ENCODE peak calls at places on chromosomes 4 and X, in eight cellular contexts. S, T, D, B, P, U, R and Y are unnamed samples. For H3K36me3, the result is how much of the 10 kb centered on the place peaks cover.

GRCh38 chr4:95415346-95415771 is 133.4 kb downstream of the UNC5C start:
- DNase-seq in B (no peak), R (no peak), D (no peak), P (no peak), S (no peak), T (no peak), U (peak), Y (no peak)

GRCh38 chrX:11257711-11258110 is 35.5 kb upstream of the AMELX start:
- DNase-seq in R (no peak), B (peak), D (no peak), S (no peak), T (no peak), P (no peak), U (no peak), Y (no peak)

GRCh38 chr4:112099701-112100289 is 45.5 kb upstream of the FAM241A start:
- DNase-seq in U (peak), P (no peak), S (no peak), R (no peak), T (peak), B (peak), D (peak), Y (no peak)

GRCh38 chr4:99300934-99301333 is 10.1 kb upstream of the ADH1A start:
- DNase-seq in B (no peak), R (no peak), D (no peak), P (peak), T (no peak), S (peak), U (peak), Y (peak)

GRCh38 chr4:158599150-158599549 is 72.5 kb downstream of the C4orf46 start:
- DNase-seq in S (no peak), R (no peak), U (no peak), P (no peak), B (no peak), T (no peak), D (no peak), Y (no peak)

GRCh38 chr4:36079666-36080065 is 164.6 kb downstream of the ARAP2 start:
- DNase-seq in U (no peak), S (no peak), D (no peak), B (no peak), R (no peak), T (no peak), P (no peak), Y (no peak)

GRCh38 chr4:76377922-76378321 is 43.0 kb downstream of the CCDC158 start:
- DNase-seq in S (no peak), P (peak), D (peak), T (peak), B (peak), U (peak), R (no peak), Y (no peak)

GRCh38 chrX:140733766-140734342 is 24.3 kb downstream of the LINC00632 start:
- DNase-seq in S (no peak), T (peak), P (no peak), D (no peak), R (no peak), B (peak), U (peak), Y (no peak)

GRCh38 chrX:116198810-116199209 is 28.3 kb downstream of the AGTR2 start:
- DNase-seq in U (no peak), S (no peak), B (peak), D (no peak), R (no peak), T (peak), P (no peak), Y (no peak)

GRCh38 chr4:94472056-94472826 is 20.5 kb downstream of the PDLIM5 start:
- DNase-seq in R (no peak), T (no peak), B (no peak), D (no peak), P (no peak), S (no peak), U (peak), Y (no peak)

GRCh38 chrX:49058794-49059193 is at the start of gene CCDC120:
- DNase-seq in S (no peak), R (no peak), B (no peak), D (no peak), P (peak), U (no peak), T (peak), Y (no peak)

GRCh38 chrX:30302957-30303356 is 6.2 kb downstream of the NR0B1 start:
- DNase-seq in U (no peak), B (peak), D (no peak), S (no peak), T (peak), P (no peak), R (no peak), Y (no peak)

GRCh38 chr4:152063301-152064235 is 302.8 kb upstream of the GATB start:
- DNase-seq in T (no peak), U (peak), B (no peak), D (no peak), R (no peak), P (no peak), S (no peak), Y (no peak)

GRCh38 chr4:7384003-7384928 is 50.5 kb downstream of the PSAPL1 start:
- DNase-seq in D (no peak), S (peak), B (no peak), U (no peak), T (peak), R (no peak), P (peak), Y (no peak)
- H3K36me3 ChIP-seq in D (under half), S (under half), B (under half), U (under half), T (under half), R (under half), P (under half), Y (under half)

DNA sequence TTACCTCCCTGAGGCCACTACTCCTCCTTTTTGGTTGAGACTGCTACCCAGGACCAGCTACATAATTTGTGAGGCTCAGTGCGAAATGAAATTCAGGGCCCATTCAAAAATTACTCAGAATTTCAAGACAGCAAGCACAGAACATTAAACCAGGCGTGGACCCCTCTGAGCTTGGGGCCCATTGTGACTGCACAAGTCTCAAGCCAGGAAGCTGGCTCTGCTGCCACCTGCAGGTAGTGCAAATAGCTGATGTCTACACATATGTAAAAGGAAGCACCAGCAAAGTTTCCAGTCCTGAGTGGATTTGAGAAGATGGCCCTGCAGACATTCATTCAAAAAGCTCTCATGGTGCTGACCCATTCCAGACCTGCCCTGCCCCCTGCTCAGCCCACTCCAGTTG is 213.4 kb upstream of the LNX1 start:
- DNase-seq in D (peak), B (peak), P (peak), S (no peak), T (peak), U (no peak), R (no peak), Y (no peak)
- TF ChIP-seq CTCF in D (peak), B (peak), P (peak), S (peak), T (peak), U (no peak), R (peak), Y (peak)

GRCh38 chr4:109942292-109942926 is 29.7 kb downstream of the EGF start:
- DNase-seq in P (no peak), S (no peak), T (no peak), D (no peak), U (no peak), B (no peak), R (no peak), Y (no peak)
- H3K36me3 ChIP-seq in P (under half), S (under half), T (under half), D (under half), U (under half), B (under half), R (under half), Y (under half)

GRCh38 chr4:85774489-85774888 is 299.5 kb downstream of the ARHGAP24 start:
- DNase-seq in R (no peak), T (peak), D (no peak), U (no peak), P (no peak), S (no peak), B (no peak), Y (no peak)

GRCh38 chr4:85773372-85773771 is 298.4 kb downstream of the ARHGAP24 start:
- DNase-seq in S (no peak), D (no peak), B (no peak), P (no peak), R (no peak), T (peak), U (no peak), Y (no peak)

GRCh38 chr4:85772470-85772869 is 297.5 kb downstream of the ARHGAP24 start:
- DNase-seq in R (no peak), P (no peak), T (no peak), U (no peak), B (no peak), D (no peak), S (no peak), Y (no peak)

GRCh38 chr4:85774000-85774399 is 299.1 kb downstream of the ARHGAP24 start:
- DNase-seq in D (no peak), T (peak), S (no peak), R (no peak), B (no peak), P (no peak), U (no peak), Y (no peak)

DNA sequence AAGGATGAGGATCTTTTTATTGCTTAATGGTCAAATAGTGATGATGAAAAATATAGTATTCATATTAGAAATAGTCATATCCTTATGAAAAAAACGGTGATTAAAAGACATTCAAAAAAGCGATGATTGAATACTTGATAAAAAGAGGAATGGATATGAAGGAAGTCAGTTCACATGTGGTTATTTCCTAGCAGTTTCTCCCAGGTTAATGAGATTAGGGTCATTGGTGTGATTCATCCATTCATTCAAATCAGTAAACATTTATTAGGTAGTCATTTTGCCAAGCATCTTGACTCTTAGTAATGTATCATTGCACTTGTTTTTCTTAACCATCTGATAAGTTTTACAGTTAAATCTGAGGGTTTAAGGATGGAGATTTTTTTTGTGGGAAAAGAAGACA is 294.1 kb downstream of the ARHGAP24 start:
- DNase-seq in B (no peak), S (no peak), T (no peak), D (no peak), U (no peak), P (no peak), R (no peak), Y (no peak)
- TF ChIP-seq CTCF in B (no peak), S (no peak), T (no peak), D (no peak), U (no peak), P (no peak), R (no peak), Y (no peak)

DNA sequence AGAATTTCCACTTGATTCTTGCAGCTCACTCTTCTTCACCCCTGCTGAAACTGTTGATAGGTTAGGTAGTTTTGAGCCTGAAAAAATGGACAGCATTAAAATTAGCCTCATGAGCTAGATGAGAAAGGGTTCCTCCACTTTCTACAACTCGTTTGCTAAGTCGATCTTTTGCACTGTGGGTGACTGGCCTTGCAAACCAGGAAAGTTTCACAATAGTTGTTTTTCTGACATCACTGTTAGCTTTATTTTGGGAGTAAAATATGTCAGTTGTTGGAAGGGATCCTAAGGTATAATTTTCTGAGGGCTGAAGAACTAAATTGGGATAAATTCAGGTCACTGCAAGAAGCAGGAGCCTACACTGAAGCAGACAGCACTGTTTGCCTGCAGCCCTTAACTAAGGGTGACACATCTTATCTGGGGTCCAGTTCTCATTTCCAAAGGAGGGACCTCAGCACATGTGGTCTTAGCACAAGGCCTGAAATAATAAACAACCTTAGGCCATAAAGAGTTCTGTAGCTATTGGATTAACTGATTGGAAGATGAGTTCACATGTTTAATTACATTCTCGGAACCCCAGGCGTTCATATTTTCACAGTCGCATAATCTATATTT is 29.1 kb downstream of the ANAPC4 start:
- DNase-seq in S (no peak), B (no peak), R (no peak), P (no peak), D (no peak), U (peak), T (no peak), Y (no peak)
- H3K36me3 ChIP-seq in S (under half), B (under half), R (half or more), P (half or more), D (under half), U (under half), T (half or more), Y (under half)

GRCh38 chr4:29075366-29075765 is 1644.8 kb upstream of the PCDH7 start:
- DNase-seq in T (no peak), S (no peak), B (no peak), R (no peak), P (no peak), U (no peak), D (no peak), Y (no peak)

GRCh38 chr4:29082684-29083083 is 1637.5 kb upstream of the PCDH7 start:
- DNase-seq in T (no peak), R (no peak), B (no peak), D (no peak), U (no peak), S (no peak), P (no peak), Y (no peak)

GRCh38 chr4:29081230-29081955 is 1638.8 kb upstream of the PCDH7 start:
- DNase-seq in R (no peak), S (no peak), D (peak), B (no peak), U (peak), T (no peak), P (no peak), Y (no peak)

GRCh38 chr4:29073571-29073970 is 1646.6 kb upstream of the PCDH7 start:
- DNase-seq in B (no peak), R (no peak), T (no peak), U (no peak), S (no peak), D (no peak), P (no peak), Y (no peak)

DNA sequence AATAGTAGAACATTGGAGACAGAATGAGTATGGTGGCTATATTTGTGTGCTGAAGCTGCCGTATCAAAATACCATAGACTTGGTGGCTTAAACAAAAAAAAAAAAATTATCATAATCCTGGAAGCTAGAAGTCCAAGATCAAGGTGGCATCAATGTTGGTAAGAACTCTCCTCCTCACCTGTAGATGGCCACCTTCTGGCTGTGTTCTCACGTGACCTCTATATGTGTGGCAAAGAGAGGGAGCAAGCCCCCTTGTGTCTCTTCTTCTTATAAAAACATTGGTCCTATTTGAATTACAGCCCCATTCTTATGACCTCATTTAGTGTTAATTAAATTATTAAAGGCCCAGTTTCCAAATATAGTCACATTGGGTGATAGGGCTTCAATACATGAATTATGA is 1640.9 kb upstream of the PCDH7 start:
- DNase-seq in S (no peak), B (no peak), T (no peak), R (no peak), D (no peak), P (no peak), U (no peak), Y (no peak)
- TF ChIP-seq CTCF in S (no peak), B (no peak), T (peak), R (no peak), D (peak), P (no peak), U (no peak), Y (no peak)